ENCODE peak calls at places on chromosome 18, in seven cellular contexts. One of them, this sample, is unnamed.

GRCh38 chr18:11908182-11909080 is at the start of gene MPPE1:
- DNase-seq in right lobe of liver: peak; percentile 93
- DNase-seq in cardiac muscle cell: peak; percentile 87
- DNase-seq in ascending aorta: peak; percentile 95
- DNase-seq in brain microvascular endothelial cell: peak; percentile 65
- DNase-seq in MCF 10A: peak; percentile 82
- DNase-seq in dorsolateral prefrontal cortex: peak; percentile 87
- DNase-seq in this sample: peak; percentile 82

GRCh38 chr18:34511435-34511834 is 198.7 kb upstream of the DTNA start:
- DNase-seq in dorsolateral prefrontal cortex: no peak
- DNase-seq in cardiac muscle cell: no peak
- DNase-seq in brain microvascular endothelial cell: no peak
- DNase-seq in MCF 10A: no peak
- DNase-seq in right lobe of liver: no peak
- DNase-seq in ascending aorta: no peak
- DNase-seq in this sample: no peak

GRCh38 chr18:49055787-49056186 is 105.0 kb upstream of the SMAD7 start:
- DNase-seq in right lobe of liver: peak; percentile 61
- DNase-seq in dorsolateral prefrontal cortex: no peak
- DNase-seq in cardiac muscle cell: peak; percentile 74
- DNase-seq in MCF 10A: peak; percentile 75
- DNase-seq in brain microvascular endothelial cell: peak; percentile 65
- DNase-seq in ascending aorta: peak; percentile 91
- DNase-seq in this sample: no peak

GRCh38 chr18:12121175-12122095 is 27.8 kb downstream of the ANKRD62 start:
- DNase-seq in brain microvascular endothelial cell: peak; percentile 7
- DNase-seq in right lobe of liver: no peak
- DNase-seq in cardiac muscle cell: peak; percentile 7
- DNase-seq in ascending aorta: no peak
- DNase-seq in MCF 10A: peak; percentile 20
- DNase-seq in dorsolateral prefrontal cortex: no peak
- DNase-seq in this sample: peak; percentile 35

GRCh38 chr18:63890950-63891304 is 3.4 kb downstream of the SERPINB2 start:
- DNase-seq in dorsolateral prefrontal cortex: no peak
- DNase-seq in right lobe of liver: no peak
- DNase-seq in brain microvascular endothelial cell: no peak
- DNase-seq in cardiac muscle cell: peak; percentile 24
- DNase-seq in ascending aorta: no peak
- DNase-seq in MCF 10A: no peak
- DNase-seq in this sample: no peak

GRCh38 chr18:60445341-60445740 is 72.8 kb upstream of the MC4R start:
- DNase-seq in ascending aorta: no peak
- DNase-seq in brain microvascular endothelial cell: peak; percentile 66
- DNase-seq in right lobe of liver: no peak
- DNase-seq in dorsolateral prefrontal cortex: no peak
- DNase-seq in MCF 10A: no peak
- DNase-seq in cardiac muscle cell: no peak
- DNase-seq in this sample: no peak

GRCh38 chr18:35331367-35332087 is 12.7 kb downstream of the ZNF24 start:
- DNase-seq in brain microvascular endothelial cell: no peak
- DNase-seq in cardiac muscle cell: peak; percentile 25
- DNase-seq in MCF 10A: no peak
- DNase-seq in dorsolateral prefrontal cortex: no peak
- DNase-seq in right lobe of liver: no peak
- DNase-seq in ascending aorta: no peak
- DNase-seq in this sample: no peak

GRCh38 chr18:76451475-76452331 is 43.3 kb downstream of the ZNF516 start:
- DNase-seq in brain microvascular endothelial cell: no peak
- DNase-seq in dorsolateral prefrontal cortex: no peak
- DNase-seq in MCF 10A: no peak
- DNase-seq in ascending aorta: peak; percentile 62
- DNase-seq in right lobe of liver: no peak
- DNase-seq in cardiac muscle cell: no peak
- DNase-seq in this sample: peak; percentile 36

GRCh38 chr18:77547757-77548156 is 298.1 kb downstream of the GALR1 start:
- DNase-seq in MCF 10A: no peak
- DNase-seq in brain microvascular endothelial cell: no peak
- DNase-seq in cardiac muscle cell: no peak
- DNase-seq in right lobe of liver: no peak
- DNase-seq in dorsolateral prefrontal cortex: no peak
- DNase-seq in ascending aorta: no peak
- DNase-seq in this sample: no peak

GRCh38 chr18:46676162-46676830 is 19.3 kb upstream of the LOXHD1 start:
- DNase-seq in cardiac muscle cell: peak; percentile 11
- DNase-seq in brain microvascular endothelial cell: no peak
- DNase-seq in MCF 10A: peak; percentile 71
- DNase-seq in dorsolateral prefrontal cortex: no peak
- DNase-seq in right lobe of liver: no peak
- DNase-seq in ascending aorta: no peak
- DNase-seq in this sample: no peak

GRCh38 chr18:50009772-50010171 is 185.2 kb downstream of the MYO5B start:
- DNase-seq in MCF 10A: peak; percentile 60
- DNase-seq in ascending aorta: no peak
- DNase-seq in right lobe of liver: peak; percentile 52
- DNase-seq in cardiac muscle cell: peak; percentile 45
- DNase-seq in dorsolateral prefrontal cortex: no peak
- DNase-seq in brain microvascular endothelial cell: peak; percentile 22
- DNase-seq in this sample: peak; percentile 28

GRCh38 chr18:69974365-69974764 is 26.7 kb upstream of the CD226 start:
- DNase-seq in right lobe of liver: no peak
- DNase-seq in ascending aorta: no peak
- DNase-seq in brain microvascular endothelial cell: peak; percentile 31
- DNase-seq in dorsolateral prefrontal cortex: no peak
- DNase-seq in cardiac muscle cell: peak; percentile 16
- DNase-seq in MCF 10A: peak; percentile 53
- DNase-seq in this sample: no peak

GRCh38 chr18:30763913-30764350 is 278.6 kb downstream of the DSC3 start:
- DNase-seq in MCF 10A: no peak
- DNase-seq in cardiac muscle cell: no peak
- DNase-seq in brain microvascular endothelial cell: no peak
- DNase-seq in ascending aorta: no peak
- DNase-seq in right lobe of liver: no peak
- DNase-seq in dorsolateral prefrontal cortex: no peak
- DNase-seq in this sample: no peak

GRCh38 chr18:45993441-45993840 is 26.3 kb upstream of the EPG5 start:
- DNase-seq in brain microvascular endothelial cell: peak; percentile 91
- DNase-seq in MCF 10A: peak; percentile 53
- DNase-seq in dorsolateral prefrontal cortex: no peak
- DNase-seq in cardiac muscle cell: peak; percentile 57
- DNase-seq in ascending aorta: no peak
- DNase-seq in right lobe of liver: no peak
- DNase-seq in this sample: no peak

GRCh38 chr18:2912357-2913299 is 65.8 kb downstream of the EMILIN2 start:
- DNase-seq in dorsolateral prefrontal cortex: no peak
- DNase-seq in right lobe of liver: no peak
- DNase-seq in brain microvascular endothelial cell: no peak
- DNase-seq in MCF 10A: no peak
- DNase-seq in cardiac muscle cell: no peak
- DNase-seq in ascending aorta: peak; percentile 27
- DNase-seq in this sample: no peak

GRCh38 chr18:75478996-75479870 is 51.7 kb upstream of the SMIM21 start:
- DNase-seq in brain microvascular endothelial cell: peak; percentile 28
- DNase-seq in dorsolateral prefrontal cortex: no peak
- DNase-seq in right lobe of liver: no peak
- DNase-seq in ascending aorta: no peak
- DNase-seq in cardiac muscle cell: peak; percentile 78
- DNase-seq in MCF 10A: peak; percentile 69
- DNase-seq in this sample: no peak

GRCh38 chr18:33282142-33282541 is 158.4 kb downstream of the CCDC178 start:
- DNase-seq in dorsolateral prefrontal cortex: no peak
- DNase-seq in brain microvascular endothelial cell: no peak
- DNase-seq in MCF 10A: no peak
- DNase-seq in cardiac muscle cell: no peak
- DNase-seq in right lobe of liver: no peak
- DNase-seq in ascending aorta: no peak
- DNase-seq in this sample: no peak

GRCh38 chr18:34131008-34131407 is 93.7 kb downstream of the NOL4 start:
- DNase-seq in cardiac muscle cell: no peak
- DNase-seq in right lobe of liver: no peak
- DNase-seq in MCF 10A: no peak
- DNase-seq in dorsolateral prefrontal cortex: no peak
- DNase-seq in brain microvascular endothelial cell: no peak
- DNase-seq in ascending aorta: no peak
- DNase-seq in this sample: no peak

GRCh38 chr18:38576915-38577314 is 1011.3 kb upstream of the CELF4 start:
- DNase-seq in brain microvascular endothelial cell: no peak
- DNase-seq in MCF 10A: no peak
- DNase-seq in right lobe of liver: no peak
- DNase-seq in dorsolateral prefrontal cortex: no peak
- DNase-seq in ascending aorta: no peak
- DNase-seq in cardiac muscle cell: no peak
- DNase-seq in this sample: no peak

GRCh38 chr18:42087876-42088275 is 132.8 kb downstream of the PIK3C3 start:
- DNase-seq in MCF 10A: no peak
- DNase-seq in brain microvascular endothelial cell: no peak
- DNase-seq in cardiac muscle cell: no peak
- DNase-seq in ascending aorta: no peak
- DNase-seq in right lobe of liver: no peak
- DNase-seq in dorsolateral prefrontal cortex: no peak
- DNase-seq in this sample: no peak

GRCh38 chr18:12408247-12408869 is 629 bp downstream of the PRELID3A start:
- DNase-seq in brain microvascular endothelial cell: no peak
- DNase-seq in dorsolateral prefrontal cortex: no peak
- DNase-seq in ascending aorta: no peak
- DNase-seq in cardiac muscle cell: peak; percentile 46
- DNase-seq in right lobe of liver: no peak
- DNase-seq in MCF 10A: peak; percentile 39
- DNase-seq in this sample: peak; percentile 18

GRCh38 chr18:26621161-26622026 is 73.0 kb upstream of the KCTD1 start:
- DNase-seq in brain microvascular endothelial cell: peak; percentile 31
- DNase-seq in MCF 10A: peak; percentile 77
- DNase-seq in cardiac muscle cell: peak; percentile 56
- DNase-seq in ascending aorta: no peak
- DNase-seq in dorsolateral prefrontal cortex: no peak
- DNase-seq in right lobe of liver: peak; percentile 67
- DNase-seq in this sample: peak; percentile 41

GRCh38 chr18:44568986-44569385 is 111.7 kb upstream of the SETBP1 start:
- DNase-seq in ascending aorta: no peak
- DNase-seq in dorsolateral prefrontal cortex: no peak
- DNase-seq in MCF 10A: peak; percentile 27
- DNase-seq in cardiac muscle cell: no peak
- DNase-seq in brain microvascular endothelial cell: no peak
- DNase-seq in right lobe of liver: no peak
- DNase-seq in this sample: no peak

GRCh38 chr18:56913970-56914369 is 232.9 kb upstream of the BOD1L2 start:
- DNase-seq in right lobe of liver: no peak
- DNase-seq in ascending aorta: no peak
- DNase-seq in dorsolateral prefrontal cortex: no peak
- DNase-seq in cardiac muscle cell: no peak
- DNase-seq in brain microvascular endothelial cell: no peak
- DNase-seq in MCF 10A: no peak
- DNase-seq in this sample: no peak

GRCh38 chr18:56910237-56910636 is 236.7 kb upstream of the BOD1L2 start:
- DNase-seq in right lobe of liver: no peak
- DNase-seq in dorsolateral prefrontal cortex: no peak
- DNase-seq in ascending aorta: no peak
- DNase-seq in cardiac muscle cell: no peak
- DNase-seq in brain microvascular endothelial cell: no peak
- DNase-seq in MCF 10A: no peak
- DNase-seq in this sample: no peak

DNA sequence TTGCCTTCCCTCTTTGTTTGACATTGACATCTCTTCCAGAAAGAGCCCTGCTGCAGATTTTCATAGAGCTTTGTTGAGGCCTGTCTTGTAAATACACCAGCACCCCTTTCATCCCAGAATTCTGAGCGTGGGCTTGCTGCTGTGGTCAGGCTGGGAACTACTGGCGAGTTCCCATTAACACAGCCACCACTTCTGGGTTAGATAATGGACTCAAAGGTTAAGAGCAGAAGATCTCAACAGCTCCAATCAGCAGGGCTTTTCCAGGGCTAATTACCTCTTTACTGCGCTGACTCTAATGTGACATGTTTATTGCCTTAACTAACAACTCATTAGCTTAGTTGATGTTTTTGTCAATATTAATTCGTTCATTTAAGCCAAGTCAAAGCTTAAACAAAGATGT is 235.9 kb upstream of the BOD1L2 start:
- DNase-seq in ascending aorta: no peak
- DNase-seq in MCF 10A: no peak
- DNase-seq in brain microvascular endothelial cell: no peak
- DNase-seq in cardiac muscle cell: no peak
- DNase-seq in right lobe of liver: no peak
- DNase-seq in dorsolateral prefrontal cortex: no peak
- DNase-seq in this sample: no peak
- TF ChIP-seq CTCF in ascending aorta: no peak
- TF ChIP-seq CTCF in MCF 10A: no peak
- TF ChIP-seq CTCF in brain microvascular endothelial cell: no peak
- TF ChIP-seq CTCF in cardiac muscle cell: no peak
- TF ChIP-seq CTCF in right lobe of liver: no peak
- TF ChIP-seq CTCF in dorsolateral prefrontal cortex: no peak
- TF ChIP-seq CTCF in this sample: no peak

GRCh38 chr18:80258640-80259039 is 11.3 kb upstream of the PARD6G start:
- DNase-seq in right lobe of liver: no peak
- DNase-seq in ascending aorta: no peak
- DNase-seq in dorsolateral prefrontal cortex: no peak
- DNase-seq in cardiac muscle cell: no peak
- DNase-seq in brain microvascular endothelial cell: no peak
- DNase-seq in MCF 10A: no peak
- DNase-seq in this sample: no peak
- TF ChIP-seq CTCF in right lobe of liver: no peak
- TF ChIP-seq CTCF in ascending aorta: no peak
- TF ChIP-seq CTCF in dorsolateral prefrontal cortex: no peak
- TF ChIP-seq CTCF in cardiac muscle cell: no peak
- TF ChIP-seq CTCF in brain microvascular endothelial cell: no peak
- TF ChIP-seq CTCF in MCF 10A: no peak
- TF ChIP-seq CTCF in this sample: no peak

DNA sequence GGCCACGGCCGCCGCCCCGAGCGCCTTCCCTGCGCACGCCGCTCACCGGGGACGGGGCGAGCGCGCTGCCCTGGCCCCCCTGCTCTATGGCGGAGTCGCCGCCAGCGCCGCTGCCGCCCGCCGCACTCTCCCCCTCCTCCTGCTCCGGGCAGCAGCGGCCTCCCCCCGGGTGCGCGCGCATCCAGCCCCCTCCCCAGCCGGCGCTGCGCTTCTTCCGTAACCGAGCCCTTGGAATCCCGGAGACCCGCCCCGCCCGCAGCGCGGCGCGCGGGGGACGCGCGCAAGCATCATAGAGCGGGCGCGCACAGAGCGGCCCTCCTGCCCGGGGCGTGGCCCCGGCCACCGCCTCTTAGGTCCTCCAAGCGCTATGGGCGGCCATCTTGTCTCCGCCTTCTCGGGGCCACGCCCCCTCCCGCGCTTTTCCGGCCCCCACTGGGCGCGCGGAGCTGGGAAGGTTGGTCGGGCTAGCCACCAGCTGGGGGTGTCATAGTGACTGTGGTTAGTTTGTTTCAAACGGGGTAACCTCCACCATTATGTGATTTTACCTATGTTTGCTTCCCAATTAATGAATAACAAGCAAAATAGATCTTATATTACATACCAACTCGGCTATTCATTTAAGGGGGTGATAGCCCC is at the start of gene MBD2:
- DNase-seq in brain microvascular endothelial cell: peak; percentile 88
- DNase-seq in ascending aorta: peak; percentile 98
- DNase-seq in dorsolateral prefrontal cortex: peak; percentile 92
- DNase-seq in cardiac muscle cell: peak; percentile 97
- DNase-seq in right lobe of liver: peak; percentile 96
- DNase-seq in MCF 10A: peak; percentile 95
- DNase-seq in this sample: peak; percentile 88
- TF ChIP-seq CTCF in brain microvascular endothelial cell: peak; percentile 31
- TF ChIP-seq CTCF in ascending aorta: peak; percentile 26
- TF ChIP-seq CTCF in dorsolateral prefrontal cortex: peak; percentile 54
- TF ChIP-seq CTCF in cardiac muscle cell: peak; percentile 29
- TF ChIP-seq CTCF in right lobe of liver: no peak
- TF ChIP-seq CTCF in MCF 10A: no peak
- TF ChIP-seq CTCF in this sample: no peak

GRCh38 chr18:22796069-22796468 is 137.1 kb upstream of the RBBP8 start:
- DNase-seq in MCF 10A: peak; percentile 26
- DNase-seq in brain microvascular endothelial cell: no peak
- DNase-seq in ascending aorta: no peak
- DNase-seq in cardiac muscle cell: no peak
- DNase-seq in dorsolateral prefrontal cortex: no peak
- DNase-seq in right lobe of liver: no peak
- DNase-seq in this sample: no peak
- TF ChIP-seq CTCF in MCF 10A: no peak
- TF ChIP-seq CTCF in brain microvascular endothelial cell: no peak
- TF ChIP-seq CTCF in ascending aorta: no peak
- TF ChIP-seq CTCF in cardiac muscle cell: no peak
- TF ChIP-seq CTCF in dorsolateral prefrontal cortex: no peak
- TF ChIP-seq CTCF in right lobe of liver: no peak
- TF ChIP-seq CTCF in this sample: no peak